ENCODE peak calls at places on chromosomes 2 and 18, in six cellular contexts. A is H9, W is IMR-90, R is H1, T is mesenchymal stem cell, D is trophoblast cell. S is an unnamed sample.

GRCh38 chr2:182649316-182649715 is 66.7 kb upstream of the DNAJC10 start:
- DNase-seq in A (peak), W (peak), R (no peak), T (peak), D (peak), S (peak)

GRCh38 chr2:31137211-31138036 is 816 bp downstream of the GALNT14 start:
- DNase-seq in A (peak), W (no peak), R (no peak), T (peak), D (no peak), S (peak)

GRCh38 chr2:174176898-174177297 is 71.4 kb downstream of the OLA1 start:
- DNase-seq in A (no peak), W (peak), R (no peak), T (no peak), D (peak), S (peak)

GRCh38 chr18:13612111-13612997 is 114.0 kb downstream of the FAM210A start:
- DNase-seq in A (no peak), W (no peak), R (no peak), T (no peak), D (no peak), S (no peak)

GRCh38 chr2:3651686-3652516 is 6.1 kb upstream of the ALLC start:
- DNase-seq in A (peak), W (no peak), R (peak), T (peak), D (peak), S (peak)

GRCh38 chr2:86037141-86037794 is 68.4 kb downstream of the POLR1A start:
- DNase-seq in A (no peak), W (peak), R (no peak), T (peak), D (peak), S (no peak)

GRCh38 chr2:233535276-233535675 is 31.3 kb downstream of the USP40 start:
- DNase-seq in A (no peak), W (no peak), R (no peak), T (no peak), D (peak), S (no peak)

GRCh38 chr18:79644666-79645057 is 34.9 kb upstream of the CTDP1 start:
- DNase-seq in A (no peak), W (peak), R (no peak), T (no peak), D (no peak), S (no peak)

GRCh38 chr2:238527565-238527964 is 100.8 kb downstream of the ASB1 start:
- DNase-seq in A (no peak), W (peak), R (no peak), T (peak), D (no peak), S (no peak)

GRCh38 chr2:152730591-152731333 is 12.3 kb downstream of the ARL6IP6 start:
- DNase-seq in A (no peak), W (no peak), R (no peak), T (peak), D (peak), S (no peak)

GRCh38 chr2:105102963-105103421 is 65.1 kb downstream of the MRPS9 start:
- DNase-seq in A (peak), W (peak), R (peak), T (peak), D (peak), S (peak)
- H3K4ac ChIP-seq in A (no peak), W (peak), R (no peak), T (no peak), D (no peak), S (no peak)

GRCh38 chr2:215839816-215840215 is 173.5 kb downstream of the MREG start:
- DNase-seq in A (peak), W (no peak), R (no peak), T (no peak), D (no peak), S (no peak)
- H2AFZ ChIP-seq in A (no peak), W (no peak), R (peak), T (peak), D (no peak), S (peak)

DNA sequence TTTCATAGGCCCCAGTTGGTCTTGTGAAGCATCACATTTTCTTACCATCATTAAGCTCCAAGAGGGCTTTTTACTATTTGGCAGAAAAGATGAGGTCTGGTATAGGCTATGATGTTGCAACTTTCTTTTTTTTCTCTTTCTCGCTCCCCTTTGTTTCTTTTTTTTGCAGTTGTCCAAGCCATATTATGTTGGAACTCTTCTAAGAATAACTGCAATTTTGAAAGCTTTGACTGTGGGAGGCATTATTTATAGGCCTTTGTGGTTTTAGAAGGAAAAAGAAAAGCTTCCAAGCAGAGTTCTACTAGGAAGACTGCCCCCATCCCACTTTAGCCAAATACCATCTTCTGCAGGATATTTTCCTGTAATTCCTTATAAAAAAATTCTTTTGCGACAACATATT is 571.6 kb downstream of the ARHGAP15 start:
- DNase-seq in A (no peak), W (no peak), R (no peak), T (no peak), D (no peak), S (no peak)
- H4K8ac ChIP-seq in A (no peak), W (no peak), R (no peak), T (no peak), D (no peak), S (no peak)

GRCh38 chr2:65129276-65129612 is 662 bp downstream of the RAB1A start:
- DNase-seq in A (no peak), W (no peak), R (no peak), T (no peak), D (peak), S (no peak)
- H3K4ac ChIP-seq in A (no peak), W (peak), R (no peak), T (peak), D (peak), S (no peak)

GRCh38 chr18:41875094-41875780 is 79.8 kb upstream of the PIK3C3 start:
- DNase-seq in A (no peak), W (peak), R (no peak), T (peak), D (peak), S (no peak)
- H2AFZ ChIP-seq in A (no peak), W (peak), R (no peak), T (no peak), D (no peak), S (no peak)

GRCh38 chr2:192216336-192216735 is 21.6 kb upstream of the TMEFF2 start:
- DNase-seq in A (no peak), W (no peak), R (no peak), T (no peak), D (no peak), S (no peak)
- H4K8ac ChIP-seq in A (no peak), W (no peak), R (no peak), T (no peak), D (no peak), S (no peak)